ENCODE peak calls at places on chromosomes 6 and 20, in five cellular contexts. L is mucosa of descending colon, V is transverse colon, T is PC-9, C is heart right ventricle. N is an unnamed sample. For H3K36me3, the result is how much of the 10 kb centered on the place peaks cover.

GRCh38 chr20:24672886-24673677 is 203.7 kb downstream of the SYNDIG1 start:
- DNase-seq in C (no peak), T (peak), L (no peak), V (no peak), N (peak)

GRCh38 chr6:142478117-142478516 is 176.3 kb downstream of the ADGRG6 start:
- DNase-seq in T (no peak), L (no peak), V (no peak), C (no peak), N (no peak)

GRCh38 chr6:134123666-134124208 is 71.3 kb upstream of the SLC2A12 start:
- DNase-seq in T (peak), L (no peak), V (no peak), C (no peak), N (peak)

GRCh38 chr6:163872335-163872734 is 457.8 kb downstream of the QKI start:
- DNase-seq in L (no peak), C (no peak), V (no peak), T (no peak), N (no peak)

GRCh38 chr6:47103931-47104330 is 61.8 kb upstream of the ADGRF1 start:
- DNase-seq in T (peak), L (no peak), C (no peak), V (peak), N (no peak)

GRCh38 chr20:59832406-59833156 is 100.9 kb downstream of the SYCP2 start:
- DNase-seq in L (no peak), C (no peak), V (no peak), T (no peak), N (no peak)

GRCh38 chr20:3088031-3088430 is 3.5 kb upstream of the AVP start:
- DNase-seq in T (no peak), V (no peak), C (no peak), L (no peak), N (no peak)

GRCh38 chr6:169253341-169253740 is 305 bp downstream of the THBS2 start:
- DNase-seq in L (no peak), V (no peak), T (no peak), C (no peak), N (no peak)

GRCh38 chr6:158758464-158758863 is 60.7 kb downstream of the EZR start:
- DNase-seq in L (no peak), C (no peak), T (no peak), V (no peak), N (no peak)

GRCh38 chr20:39429716-39430115 is 467.6 kb downstream of the DHX35 start:
- DNase-seq in C (peak), L (no peak), T (no peak), V (no peak), N (no peak)

GRCh38 chr6:140980265-140980887 is 1152.3 kb upstream of the GJE1 start:
- DNase-seq in L (no peak), C (no peak), T (no peak), V (no peak), N (no peak)

GRCh38 chr6:127606131-127606562 is 29.2 kb downstream of the C6orf58 start:
- DNase-seq in T (no peak), C (no peak), V (no peak), L (no peak), N (peak)

GRCh38 chr6:34051339-34051919 is 94.5 kb downstream of the GRM4 start:
- DNase-seq in C (no peak), L (no peak), V (no peak), T (no peak), N (no peak)

GRCh38 chr6:161750677-161751076 is 476.8 kb upstream of the AGPAT4 start:
- DNase-seq in V (no peak), C (no peak), L (no peak), T (no peak), N (no peak)

GRCh38 chr6:164347455-164347854 is 932.9 kb downstream of the QKI start:
- DNase-seq in C (no peak), L (no peak), V (no peak), T (no peak), N (no peak)

GRCh38 chr6:90868656-90869055 is 281.8 kb upstream of the MAP3K7 start:
- DNase-seq in V (no peak), T (no peak), L (no peak), C (no peak), N (no peak)

GRCh38 chr6:14108571-14109410 is 8.8 kb upstream of the CD83 start:
- DNase-seq in V (peak), T (no peak), L (no peak), C (peak), N (no peak)

GRCh38 chr20:48682529-48683385 is 145.0 kb downstream of the PREX1 start:
- DNase-seq in L (peak), V (peak), T (peak), C (peak), N (peak)

GRCh38 chr6:21953831-21954801 is 342.7 kb downstream of the PRL start:
- DNase-seq in V (peak), C (peak), T (no peak), L (peak), N (no peak)

GRCh38 chr20:1001981-1002681 is at the start of gene RSPO4:
- DNase-seq in V (no peak), T (no peak), C (no peak), L (no peak), N (no peak)

GRCh38 chr6:38853236-38853635 is 138.1 kb downstream of the DNAH8 start:
- DNase-seq in V (no peak), C (no peak), T (no peak), L (no peak), N (no peak)

GRCh38 chr6:113672691-113673149 is 184.4 kb upstream of the MARCKS start:
- DNase-seq in T (peak), C (peak), V (no peak), L (no peak), N (no peak)

GRCh38 chr6:55101157-55101556 is 73.2 kb upstream of the HCRTR2 start:
- DNase-seq in C (no peak), T (no peak), V (no peak), L (no peak), N (no peak)

GRCh38 chr20:51021067-51022025 is 1.6 kb downstream of the KCNG1 start:
- DNase-seq in C (no peak), T (no peak), L (no peak), V (no peak), N (no peak)

DNA sequence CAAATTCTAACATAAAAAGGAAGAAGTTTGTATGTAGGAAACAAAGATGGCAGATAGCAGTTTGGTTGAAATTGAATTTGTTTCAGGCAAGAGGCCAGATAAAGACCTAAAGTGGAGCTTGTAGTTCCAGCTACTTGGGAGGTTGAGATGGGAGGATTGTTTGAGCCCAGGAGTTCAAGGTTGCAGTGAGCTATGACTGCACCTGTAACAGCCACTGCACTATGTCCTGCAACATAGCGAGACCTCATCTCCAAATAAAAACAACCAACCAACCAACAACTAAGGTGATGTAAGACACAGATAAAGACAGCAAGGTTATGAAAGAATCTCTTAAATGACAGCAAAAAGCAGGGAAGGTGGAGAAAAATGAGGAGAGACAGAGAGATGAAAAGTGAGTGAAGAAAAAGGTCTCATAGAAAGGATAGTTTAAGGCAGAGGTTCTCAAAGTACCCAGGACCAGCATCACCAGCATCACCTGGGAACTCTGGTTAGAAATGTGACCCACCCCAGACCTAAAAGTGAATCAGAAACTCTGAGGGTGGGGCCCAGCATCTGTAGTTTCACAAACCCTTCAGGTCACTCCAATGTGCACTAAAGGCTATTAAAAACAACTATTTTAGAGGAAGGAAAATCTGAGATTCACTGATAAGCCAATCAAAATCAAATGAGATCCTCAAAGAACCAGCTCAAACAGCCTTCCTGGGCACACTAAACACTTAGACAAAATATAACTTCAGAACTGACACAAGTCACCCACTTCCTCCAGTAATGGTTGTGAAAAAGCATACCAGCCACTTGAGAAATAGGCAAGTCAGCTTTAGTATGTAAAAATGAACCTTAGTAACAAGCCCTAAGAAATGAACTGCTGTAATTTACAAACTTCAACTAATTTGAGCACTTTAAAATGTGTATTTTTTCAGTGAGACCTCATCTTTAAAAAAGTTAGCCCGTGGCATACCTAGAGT is 57.6 kb downstream of the FAM184A start:
- DNase-seq in L (no peak), T (no peak), C (no peak), V (no peak), N (no peak)
- H3K36me3 ChIP-seq in L (under half), T (under half), C (under half), V (under half), N (under half)

DNA sequence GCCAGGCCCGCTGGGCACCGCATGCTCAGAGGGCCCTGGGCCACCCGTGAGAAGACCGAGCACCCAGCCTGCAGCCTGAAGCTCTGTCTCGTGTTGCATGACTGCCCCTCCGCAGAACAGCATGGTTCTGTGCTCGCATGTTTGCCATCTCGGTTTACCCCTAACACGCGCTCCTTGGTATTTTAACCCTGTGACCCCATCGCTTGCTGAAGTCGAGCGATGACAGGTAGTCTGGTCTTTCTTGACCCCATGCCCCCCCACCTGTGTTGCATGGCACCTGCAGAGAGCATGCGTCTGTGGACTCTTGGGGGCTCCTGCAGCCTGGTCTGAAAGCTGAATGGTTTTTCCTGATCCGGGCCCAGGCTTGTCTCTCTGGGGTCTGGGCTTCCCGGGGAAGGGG is 26.4 kb upstream of the AAR2 start:
- DNase-seq in C (no peak), L (no peak), V (no peak), T (no peak), N (no peak)
- H3K36me3 ChIP-seq in C (under half), L (under half), V (under half), T (under half), N (under half)

GRCh38 chr6:20416567-20417345 is 15.1 kb downstream of the E2F3 start:
- DNase-seq in L (no peak), C (no peak), V (no peak), T (no peak), N (no peak)

GRCh38 chr6:20413826-20414225 is 12.1 kb downstream of the E2F3 start:
- DNase-seq in V (no peak), C (no peak), L (no peak), T (no peak), N (no peak)

GRCh38 chr6:20414711-20415110 is 13.0 kb downstream of the E2F3 start:
- DNase-seq in T (no peak), L (no peak), C (no peak), V (no peak), N (no peak)

GRCh38 chr6:20416063-20416454 is 14.4 kb downstream of the E2F3 start:
- DNase-seq in L (no peak), T (no peak), C (no peak), V (no peak), N (no peak)

GRCh38 chr6:20415304-20416062 is 13.8 kb downstream of the E2F3 start:
- DNase-seq in T (no peak), C (no peak), L (no peak), V (no peak), N (no peak)
- H3K36me3 ChIP-seq in T (under half), C (under half), L (under half), V (under half), N (under half)

DNA sequence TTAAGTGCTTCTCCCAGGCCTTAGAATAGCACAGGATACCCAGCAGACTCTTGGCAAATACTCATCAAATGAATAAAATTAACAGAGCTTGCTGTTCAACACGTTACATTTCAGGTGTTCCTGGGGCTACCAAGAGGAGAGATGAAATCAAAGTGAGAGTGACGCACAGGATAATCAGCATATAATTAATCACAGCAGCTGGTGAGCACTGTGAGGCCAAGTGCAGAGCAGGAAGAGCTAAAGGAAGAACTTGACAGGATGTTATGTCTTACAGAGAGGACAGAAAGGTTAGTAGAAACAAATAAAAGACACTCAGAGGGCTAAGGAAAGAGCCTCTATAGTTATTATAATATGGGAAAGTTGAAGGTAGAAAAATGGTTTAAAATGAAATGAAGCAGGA is 8.8 kb downstream of the PPIL1 start:
- DNase-seq in V (no peak), L (no peak), C (no peak), T (no peak), N (no peak)
- H3K36me3 ChIP-seq in V (under half), L (under half), C (half or more), T (under half), N (under half)

GRCh38 chr20:33624399-33624798 is 37.7 kb upstream of the C20orf144 start:
- DNase-seq in L (no peak), T (no peak), C (no peak), V (no peak), N (no peak)

GRCh38 chr20:33627577-33628216 is 34.4 kb upstream of the C20orf144 start:
- DNase-seq in L (no peak), C (no peak), V (no peak), T (no peak), N (no peak)

GRCh38 chr20:33622705-33623390 is 39.3 kb upstream of the C20orf144 start:
- DNase-seq in L (no peak), C (no peak), T (no peak), V (no peak), N (no peak)

GRCh38 chr20:33629533-33629932 is 32.6 kb upstream of the C20orf144 start:
- DNase-seq in V (no peak), L (no peak), T (no peak), C (no peak), N (no peak)

GRCh38 chr20:33626190-33626589 is 35.9 kb upstream of the C20orf144 start:
- DNase-seq in C (no peak), V (no peak), L (no peak), T (no peak), N (no peak)
- H3K36me3 ChIP-seq in C (half or more), V (under half), L (under half), T (under half), N (under half)

GRCh38 chr20:47257256-47257655 is 99.2 kb downstream of the ZMYND8 start:
- DNase-seq in V (no peak), L (no peak), T (no peak), C (no peak), N (no peak)

GRCh38 chr20:47258745-47259695 is 97.5 kb downstream of the ZMYND8 start:
- DNase-seq in V (no peak), T (no peak), L (no peak), C (peak), N (peak)

GRCh38 chr20:47253860-47254259 is 102.6 kb downstream of the ZMYND8 start:
- DNase-seq in C (no peak), V (no peak), T (no peak), L (no peak), N (no peak)

GRCh38 chr20:47256665-47257236 is 99.7 kb downstream of the ZMYND8 start:
- DNase-seq in L (no peak), C (no peak), T (no peak), V (no peak), N (no peak)

DNA sequence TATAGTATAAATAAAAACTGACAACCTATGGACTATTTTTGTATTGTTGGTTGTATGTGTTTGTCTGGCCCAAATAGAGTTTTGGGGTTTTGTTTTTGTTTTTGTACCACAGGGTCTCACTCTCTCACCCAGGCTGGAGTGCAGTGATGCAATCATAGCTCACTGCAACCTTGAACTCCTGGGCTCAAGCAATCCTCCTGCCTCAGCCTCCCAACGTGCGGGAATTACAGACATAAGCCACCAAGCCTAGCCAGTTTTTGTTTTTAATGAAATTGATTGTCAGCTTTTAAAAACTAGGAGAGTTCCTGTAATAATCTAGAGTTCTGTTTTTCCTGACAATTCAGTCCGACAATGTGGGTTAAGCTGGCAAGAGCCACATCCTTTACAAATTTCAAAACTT is 98.7 kb downstream of the ZMYND8 start:
- DNase-seq in T (no peak), L (no peak), V (no peak), C (no peak), N (no peak)
- H3K36me3 ChIP-seq in T (under half), L (under half), V (under half), C (half or more), N (under half)

GRCh38 chr6:131876545-131876944 is 68.7 kb downstream of the ENPP1 start:
- DNase-seq in T (no peak), V (no peak), L (no peak), C (no peak), N (no peak)

GRCh38 chr6:131875647-131876046 is 67.8 kb downstream of the ENPP1 start:
- DNase-seq in L (no peak), T (no peak), C (no peak), V (no peak), N (no peak)

GRCh38 chr6:131877999-131878789 is 70.4 kb downstream of the ENPP1 start:
- DNase-seq in T (no peak), V (no peak), C (no peak), L (no peak), N (no peak)
- H3K36me3 ChIP-seq in T (under half), V (under half), C (under half), L (under half), N (under half)

GRCh38 chr20:62944746-62945145 is 6.8 kb downstream of the GID8 start:
- DNase-seq in L (no peak), V (no peak), T (no peak), C (no peak), N (no peak)
- H3K36me3 ChIP-seq in L (under half), V (under half), T (under half), C (half or more), N (under half)